ENCODE peak calls at places on chromosomes 11 and 22, in eight cellular contexts. G is activated T-cell treated with anti-CD3 and anti-CD28 coated beads for 1 hour, S is substantia nigra, K is GM04504, T is COR-L47, J is AG04449, O is mesothelial cell of epicardium, V is EL. M is an unnamed sample.

GRCh38 chr11:3808846-3809623 is 675 bp downstream of the PGAP2 start:
- DNase-seq in G (no peak), S (no peak), K (no peak), T (peak; percentile 47), J (no peak), O (no peak), V (peak; percentile 50), M (no peak)

GRCh38 chr22:19543970-19544708 is 19.9 kb upstream of the CLDN5 start:
- DNase-seq in G (no peak), S (no peak), K (no peak), T (no peak), J (no peak), O (no peak), V (no peak), M (no peak)

GRCh38 chr22:30212363-30212995 is 34.1 kb downstream of the LIF start:
- DNase-seq in G (no peak), S (no peak), K (peak; percentile 82), T (no peak), J (peak; percentile 69), O (no peak), V (peak; percentile 93), M (no peak)

GRCh38 chr11:11387906-11388305 is 34.9 kb upstream of the CSNK2A3 start:
- DNase-seq in G (no peak), S (no peak), K (no peak), T (no peak), J (no peak), O (no peak), V (no peak), M (no peak)

GRCh38 chr22:44363214-44363979 is 50.6 kb upstream of the SHISAL1 start:
- DNase-seq in G (no peak), S (no peak), K (peak; percentile 96), T (no peak), J (peak; percentile 14), O (no peak), V (peak; percentile 98), M (peak; percentile 37)

GRCh38 chr11:12827929-12828812 is 153.9 kb downstream of the TEAD1 start:
- DNase-seq in G (no peak), S (peak; percentile 15), K (no peak), T (peak; percentile 87), J (no peak), O (no peak), V (peak; percentile 71), M (no peak)

GRCh38 chr11:86738615-86739014 is 61.7 kb upstream of the PRSS23 start:
- DNase-seq in G (no peak), S (no peak), K (no peak), T (no peak), J (no peak), O (no peak), V (no peak), M (no peak)

GRCh38 chr11:122696662-122697061 is 41.1 kb downstream of the UBASH3B start:
- DNase-seq in G (peak; percentile 38), S (no peak), K (no peak), T (no peak), J (no peak), O (no peak), V (no peak), M (no peak)

GRCh38 chr11:131770801-131771200 is 400.4 kb downstream of the NTM start:
- DNase-seq in G (no peak), S (no peak), K (no peak), T (no peak), J (no peak), O (no peak), V (peak; percentile 30), M (no peak)

GRCh38 chr22:18146389-18146753 is 3.6 kb upstream of the USP18 start:
- DNase-seq in G (no peak), S (no peak), K (no peak), T (no peak), J (no peak), O (no peak), V (no peak), M (no peak)

GRCh38 chr11:93567406-93567819 is 24.2 kb upstream of the SMCO4 start:
- DNase-seq in G (no peak), S (peak; percentile 16), K (no peak), T (no peak), J (no peak), O (no peak), V (peak; percentile 30), M (peak; percentile 2)

GRCh38 chr22:19125474-19126308 is 3.5 kb upstream of the DGCR2 start:
- DNase-seq in G (no peak), S (no peak), K (no peak), T (no peak), J (no peak), O (no peak), V (no peak), M (no peak)

GRCh38 chr11:110148775-110149744 is 55.9 kb downstream of the ZC3H12C start:
- DNase-seq in G (no peak), S (no peak), K (peak; percentile 16), T (no peak), J (peak; percentile 31), O (no peak), V (peak; percentile 74), M (no peak)

M was measured in hypothalamus.